ENCODE peak calls at places on chromosome 12, in eight cellular contexts. Z, U, B, J, O, G, A and M are unnamed samples.
A peak's percentile ranks its signal among the peaks of the same experiment; 100 is the strongest.

GRCh38 chr12:32366704-32367103 is 32.7 kb upstream of the FGD4 start:
- DNase-seq in Z (no peak), U (no peak), B (no peak), J (no peak), O (no peak), G (no peak), A (no peak), M (no peak)

GRCh38 chr12:70415987-70416386 is 49.9 kb downstream of the KCNMB4 start:
- DNase-seq in Z (no peak), U (no peak), B (no peak), J (no peak), O (no peak), G (no peak), A (no peak), M (no peak)

GRCh38 chr12:124786065-124786964 is 77.3 kb downstream of the SCARB1 start:
- DNase-seq in Z (no peak), U (no peak), B (no peak), J (peak; percentile 87), O (peak; percentile 95), G (peak; percentile 69), A (peak; percentile 89), M (no peak)

GRCh38 chr12:22066235-22066765 is 20.3 kb downstream of the CMAS start:
- DNase-seq in Z (no peak), U (no peak), B (no peak), J (no peak), O (no peak), G (no peak), A (no peak), M (no peak)

GRCh38 chr12:1918081-1918874 is at the start of gene CACNA2D4:
- DNase-seq in Z (peak; percentile 35), U (no peak), B (no peak), J (no peak), O (no peak), G (no peak), A (no peak), M (no peak)

GRCh38 chr12:70549340-70550179 is 87.7 kb downstream of the PTPRB start:
- DNase-seq in Z (no peak), U (no peak), B (no peak), J (peak; percentile 90), O (no peak), G (no peak), A (peak; percentile 15), M (peak; percentile 92)

GRCh38 chr12:119876761-119877638 is at the start of gene CIT:
- DNase-seq in Z (peak; percentile 94), U (peak; percentile 94), B (peak; percentile 94), J (peak; percentile 92), O (peak; percentile 99), G (peak; percentile 82), A (peak; percentile 90), M (peak; percentile 98)

GRCh38 chr12:19431407-19432308 is 7.6 kb upstream of the AEBP2 start:
- DNase-seq in Z (peak; percentile 55), U (peak; percentile 39), B (no peak), J (peak; percentile 95), O (no peak), G (no peak), A (peak; percentile 89), M (peak; percentile 82)

GRCh38 chr12:110742718-110743570 is at the start of gene PPP1CC:
- DNase-seq in Z (peak; percentile 92), U (peak; percentile 96), B (peak; percentile 79), J (peak; percentile 70), O (peak; percentile 98), G (peak; percentile 91), A (peak; percentile 94), M (peak; percentile 95)

GRCh38 chr12:42756841-42757661 is 167.5 kb upstream of the PRICKLE1 start:
- DNase-seq in Z (peak; percentile 82), U (peak; percentile 77), B (peak; percentile 85), J (peak; percentile 93), O (peak; percentile 92), G (no peak), A (peak; percentile 86), M (peak; percentile 75)

DNA sequence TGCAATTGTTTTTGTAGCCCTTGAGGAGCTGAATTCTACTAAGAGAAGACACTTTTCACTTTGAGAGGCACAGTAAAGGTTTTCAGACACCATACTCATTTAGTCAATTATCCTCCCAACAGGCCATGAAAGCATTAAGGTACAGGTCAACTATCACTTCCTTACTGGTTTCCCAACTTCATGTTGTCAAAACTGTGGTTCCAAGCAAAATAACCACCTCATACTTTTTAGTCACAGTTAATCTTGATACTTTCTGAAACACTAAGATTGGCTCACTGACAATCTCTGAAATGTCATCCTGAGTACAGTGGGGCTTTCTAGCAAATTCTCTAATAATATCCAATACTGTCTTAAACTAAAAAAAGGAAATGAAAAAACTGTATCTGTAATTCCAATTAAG is 71.7 kb downstream of the SLC2A13 start:
- DNase-seq in Z (no peak), U (no peak), B (no peak), J (no peak), O (no peak), G (no peak), A (no peak), M (no peak)
- TF ChIP-seq CTCF in Z (no peak), U (no peak), B (no peak), J (no peak), O (no peak), G (no peak), A (no peak), M (no peak)

DNA sequence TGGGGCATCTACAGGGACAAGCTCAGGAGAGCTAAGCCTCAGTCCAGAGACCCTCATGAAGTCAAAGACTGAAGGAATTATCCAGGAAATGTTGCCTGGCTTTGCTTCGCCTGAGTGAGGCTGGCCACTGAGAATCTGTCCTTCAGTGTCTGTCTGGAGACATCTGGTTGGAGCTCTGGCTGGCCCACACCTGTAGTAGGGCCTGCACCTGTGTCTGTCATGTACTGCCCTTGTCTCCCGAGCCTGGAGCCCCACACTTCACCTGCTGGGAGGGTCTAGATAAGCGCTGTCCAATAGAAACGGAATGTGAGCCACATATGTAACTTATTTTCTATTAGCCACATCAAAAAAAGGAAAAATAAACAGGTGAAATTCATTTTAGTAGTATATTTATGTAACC is 9.9 kb upstream of the HDAC7 start:
- DNase-seq in Z (no peak), U (no peak), B (no peak), J (no peak), O (no peak), G (no peak), A (no peak), M (no peak)
- TF ChIP-seq CTCF in Z (no peak), U (no peak), B (no peak), J (no peak), O (no peak), G (no peak), A (no peak), M (no peak)

GRCh38 chr12:92654929-92655328 is 47.9 kb upstream of the PLEKHG7 start:
- DNase-seq in Z (no peak), U (no peak), B (no peak), J (peak; percentile 41), O (no peak), G (no peak), A (peak; percentile 93), M (no peak)

GRCh38 chr12:92649511-92650227 is 53.1 kb upstream of the PLEKHG7 start:
- DNase-seq in Z (peak; percentile 67), U (peak; percentile 78), B (peak; percentile 76), J (peak; percentile 86), O (peak; percentile 87), G (peak; percentile 44), A (peak; percentile 93), M (peak; percentile 88)

GRCh38 chr12:92648242-92649031 is 54.4 kb upstream of the PLEKHG7 start:
- DNase-seq in Z (no peak), U (no peak), B (no peak), J (peak; percentile 45), O (peak; percentile 23), G (no peak), A (peak; percentile 17), M (peak; percentile 1)

DNA sequence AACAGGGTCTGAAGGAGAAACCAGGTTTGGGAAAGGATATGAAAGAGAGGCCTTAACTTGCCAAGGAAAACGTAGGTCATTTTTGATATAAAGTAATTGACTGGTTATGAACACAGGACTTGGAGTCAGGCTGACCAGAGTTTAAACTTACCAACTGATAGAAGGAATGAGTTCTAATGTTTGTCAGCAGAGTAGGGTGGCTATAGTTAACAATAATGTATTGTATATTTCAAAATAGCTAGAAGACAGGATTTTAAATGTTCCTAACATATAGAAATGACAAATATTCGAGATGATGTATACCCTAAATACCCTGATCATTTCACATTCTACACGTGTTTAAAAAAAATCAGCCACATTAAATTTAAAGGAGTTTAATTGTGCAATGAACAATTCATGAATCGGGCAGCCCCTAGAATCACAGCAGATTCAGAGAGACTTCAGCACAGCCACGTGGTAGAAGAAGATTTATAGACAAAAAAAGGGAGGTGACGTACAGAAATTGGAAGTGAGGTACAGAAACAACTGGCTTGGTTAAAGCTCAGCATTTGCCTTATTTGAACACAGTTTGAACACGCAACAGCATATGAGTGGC is 52.5 kb upstream of the PLEKHG7 start:
- DNase-seq in Z (no peak), U (no peak), B (no peak), J (no peak), O (no peak), G (no peak), A (no peak), M (no peak)
- TF ChIP-seq CTCF in Z (no peak), U (no peak), B (no peak), J (no peak), O (no peak), G (no peak), A (no peak), M (no peak)

DNA sequence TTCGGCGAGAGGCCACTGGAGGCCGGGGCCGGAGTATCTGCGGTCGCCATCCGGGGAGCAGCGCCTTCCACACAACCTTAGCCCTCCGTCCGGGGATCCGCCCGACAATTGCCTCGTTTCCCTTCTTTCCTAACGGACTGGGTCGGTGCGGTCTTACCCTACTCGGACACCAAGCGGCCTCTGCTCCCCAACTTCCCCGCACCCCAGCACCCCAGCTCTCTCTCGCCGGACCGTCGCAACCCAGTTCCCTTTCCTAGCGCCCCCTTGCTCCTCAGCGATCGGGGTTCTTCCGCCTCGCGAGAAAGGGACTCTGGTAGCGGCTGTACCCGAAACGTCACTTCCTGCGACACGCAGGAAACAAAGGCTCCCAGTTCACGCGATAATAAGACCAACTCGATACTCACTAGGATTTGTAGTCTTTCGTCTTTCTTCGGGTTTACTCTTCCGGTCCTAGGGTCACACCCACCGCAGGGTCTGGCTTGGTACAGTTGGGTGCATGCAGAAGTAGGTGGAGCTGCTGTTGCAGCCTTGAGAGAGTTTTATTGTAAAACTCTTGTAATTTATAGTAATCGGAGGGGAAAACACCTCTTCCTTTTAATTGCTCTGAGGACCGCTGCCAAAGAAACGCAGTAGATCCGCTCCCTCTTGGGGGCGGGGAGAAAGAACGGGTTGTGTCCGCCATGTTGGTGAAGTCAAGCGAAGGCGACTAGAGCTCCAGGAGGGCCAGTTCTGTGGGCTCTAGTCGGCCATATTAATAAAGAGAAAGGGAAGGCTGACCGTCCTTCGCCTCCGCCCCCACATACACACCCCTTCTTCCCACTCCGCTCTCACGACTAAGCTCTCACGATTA is at the start of the genes THAP2 and ZFC3H1:
- DNase-seq in Z (peak; percentile 97), U (peak; percentile 94), B (peak; percentile 99), J (peak; percentile 100), O (peak; percentile 100), G (peak; percentile 78), A (peak; percentile 100), M (peak; percentile 99)
- TF ChIP-seq CTCF in Z (peak; percentile 34), U (peak; percentile 23), B (peak; percentile 29), J (peak; percentile 48), O (no peak), G (peak; percentile 15), A (peak; percentile 48), M (peak; percentile 9)

DNA sequence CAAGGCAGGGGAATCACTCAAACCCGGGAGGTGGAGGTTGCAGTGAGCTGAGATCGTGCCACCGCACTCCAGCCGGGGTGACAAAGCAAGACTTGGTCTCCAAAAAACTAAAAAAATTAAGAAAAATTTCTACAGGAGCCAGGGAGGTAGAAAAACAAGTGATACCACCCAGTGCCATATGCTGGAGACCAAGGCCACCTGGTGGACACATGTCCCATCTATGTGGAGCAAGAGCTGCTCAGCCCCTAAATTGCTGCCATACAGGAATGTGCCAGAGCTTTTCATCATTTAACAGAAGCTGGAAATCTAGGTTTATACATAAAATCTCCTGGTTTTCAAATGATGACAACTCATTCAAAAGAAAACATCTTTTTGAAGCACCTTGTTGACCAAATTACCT is 61.4 kb upstream of the ELK3 start:
- DNase-seq in Z (peak; percentile 55), U (peak; percentile 61), B (no peak), J (no peak), O (no peak), G (no peak), A (no peak), M (peak; percentile 42)
- TF ChIP-seq CTCF in Z (peak; percentile 50), U (peak; percentile 45), B (peak; percentile 42), J (peak; percentile 7), O (peak; percentile 22), G (peak; percentile 20), A (peak; percentile 4), M (no peak)